ENCODE peak calls at places on chromosomes 4 and X, in four cellular contexts. R is K562, Y is GM12878, F is HepG2. D is an unnamed sample.

GRCh38 chr4:121139533-121140222 is 24.4 kb downstream of the TNIP3 start:
- DNase-seq in R (no peak), Y (peak), F (no peak), D (no peak)

GRCh38 chrX:118652717-118653116 is 74.7 kb upstream of the IL13RA1 start:
- DNase-seq in R (no peak), Y (no peak), F (no peak), D (no peak)

GRCh38 chr4:6502747-6503465 is 30.5 kb upstream of the PPP2R2C start:
- DNase-seq in R (no peak), Y (no peak), F (no peak), D (no peak)

GRCh38 chrX:49176421-49177326 is 5.0 kb downstream of the PLP2 start:
- DNase-seq in R (peak), Y (no peak), F (no peak), D (peak)

GRCh38 chrX:154352466-154352865 is 22.0 kb downstream of the FLNA start:
- DNase-seq in R (no peak), Y (no peak), F (no peak), D (no peak)

GRCh38 chr4:138241281-138242075 is 671 bp downstream of the SLC7A11 start:
- DNase-seq in R (peak), Y (no peak), F (no peak), D (peak)

GRCh38 chr4:16745009-16745408 is 153.4 kb downstream of the LDB2 start:
- DNase-seq in R (no peak), Y (no peak), F (no peak), D (no peak)

GRCh38 chr4:17038510-17039176 is 140.2 kb upstream of the LDB2 start:
- DNase-seq in R (no peak), Y (no peak), F (no peak), D (no peak)

DNA sequence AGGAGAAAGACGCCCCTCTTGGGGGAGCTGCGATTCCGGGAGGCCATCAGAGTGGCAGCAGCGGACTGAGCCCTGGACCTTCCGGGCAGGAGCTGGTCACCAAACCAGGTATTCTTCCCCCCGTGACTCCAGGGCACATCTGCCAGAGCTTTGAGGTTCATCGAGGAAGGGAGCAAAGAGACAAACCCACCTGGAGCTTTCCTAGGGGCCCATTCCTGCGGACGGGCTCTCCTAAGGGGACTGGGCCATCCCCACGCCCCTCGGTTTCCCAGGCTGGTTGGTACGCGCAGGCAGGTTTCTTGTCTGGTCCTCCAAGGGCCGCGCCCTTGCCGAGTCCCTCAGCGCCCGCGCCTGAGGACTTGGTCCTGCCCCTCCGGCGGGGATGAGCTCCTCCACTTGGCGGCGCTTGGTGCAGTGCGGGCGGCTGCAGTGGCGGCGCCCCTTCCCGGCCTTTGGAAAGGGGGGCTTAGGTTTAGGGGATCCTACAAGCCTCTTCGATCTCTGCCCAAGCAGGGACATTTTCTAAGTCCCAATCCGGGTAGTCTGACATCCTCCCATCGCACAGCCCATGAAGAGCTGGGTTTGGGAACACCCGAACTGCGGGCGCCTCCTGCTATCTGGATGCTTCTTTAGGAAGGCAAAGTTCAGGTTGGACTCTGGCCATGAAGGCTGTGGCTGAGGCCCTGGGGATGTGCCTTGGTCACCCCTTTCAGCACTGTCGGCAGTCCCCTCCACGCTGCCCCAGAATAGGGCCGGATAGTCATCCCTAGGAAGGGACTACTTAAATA is 543 bp downstream of the STBD1 start:
- DNase-seq in R (no peak), Y (no peak), F (peak), D (peak)
- TF ChIP-seq REST in R (no peak), Y (no peak), F (no peak), D (no peak)

DNA sequence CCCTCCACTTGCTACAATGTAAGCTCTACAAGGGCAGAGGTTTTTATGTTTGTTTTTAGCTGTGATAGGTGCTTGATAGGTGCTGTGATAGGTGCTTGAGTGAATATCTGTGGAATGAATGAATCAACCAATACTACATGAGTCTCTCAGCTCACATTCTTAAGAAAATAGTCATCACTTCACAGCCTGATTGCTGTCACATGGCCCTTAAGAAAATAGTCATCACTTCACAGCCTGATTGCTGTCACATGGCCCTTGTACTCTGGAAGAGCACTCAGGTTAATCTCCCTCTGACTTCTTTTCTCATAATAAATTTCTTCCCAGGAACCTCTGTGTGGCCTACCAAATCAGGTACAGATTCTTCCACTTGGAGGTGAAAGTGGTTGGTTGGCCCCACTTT is 335.2 kb downstream of the TENM3 start:
- DNase-seq in R (no peak), Y (no peak), F (no peak), D (no peak)
- TF ChIP-seq RAD21 in R (no peak), Y (no peak), F (no peak), D (no peak)

GRCh38 chrX:147957291-147957690 is 23.8 kb upstream of the FMR1NB start:
- DNase-seq in R (no peak), Y (no peak), F (no peak), D (no peak)

GRCh38 chrX:147962476-147962875 is 18.7 kb upstream of the FMR1NB start:
- DNase-seq in R (no peak), Y (no peak), F (no peak), D (no peak)

GRCh38 chrX:147953976-147954375 is 27.2 kb upstream of the FMR1NB start:
- DNase-seq in R (no peak), Y (no peak), F (no peak), D (no peak)

DNA sequence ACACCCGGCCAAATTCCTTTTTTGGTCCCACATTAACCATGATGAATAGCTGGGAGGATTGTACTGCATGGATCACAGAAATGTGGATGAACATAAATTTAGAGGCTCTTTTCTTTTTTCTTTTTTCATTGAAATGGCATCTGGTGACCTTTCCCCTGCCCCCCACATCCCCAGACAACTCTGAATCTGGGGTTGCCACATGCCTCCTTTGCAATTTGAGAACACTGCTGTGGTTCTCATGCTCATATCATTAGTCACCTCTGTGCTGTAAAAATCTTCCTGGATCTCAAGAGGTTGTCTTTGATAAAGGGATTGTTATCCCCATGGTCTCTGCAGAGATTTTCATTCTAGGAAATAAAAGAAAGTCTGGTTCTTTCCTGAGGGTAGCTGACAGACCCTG is 22.8 kb upstream of the FMR1NB start:
- DNase-seq in R (no peak), Y (no peak), F (no peak), D (no peak)
- TF ChIP-seq POLR2AphosphoS2 in R (no peak), Y (no peak), F (no peak), D (no peak)

GRCh38 chr4:158801066-158801465 is 32.2 kb downstream of the FNIP2 start:
- DNase-seq in R (no peak), Y (no peak), F (no peak), D (no peak)
- TF ChIP-seq REST in R (no peak), Y (no peak), F (no peak), D (no peak)

GRCh38 chrX:68193234-68193633 is 240.1 kb downstream of the OPHN1 start:
- DNase-seq in R (no peak), Y (no peak), F (no peak), D (no peak)
- TF ChIP-seq RAD21 in R (no peak), Y (no peak), F (no peak), D (no peak)

DNA sequence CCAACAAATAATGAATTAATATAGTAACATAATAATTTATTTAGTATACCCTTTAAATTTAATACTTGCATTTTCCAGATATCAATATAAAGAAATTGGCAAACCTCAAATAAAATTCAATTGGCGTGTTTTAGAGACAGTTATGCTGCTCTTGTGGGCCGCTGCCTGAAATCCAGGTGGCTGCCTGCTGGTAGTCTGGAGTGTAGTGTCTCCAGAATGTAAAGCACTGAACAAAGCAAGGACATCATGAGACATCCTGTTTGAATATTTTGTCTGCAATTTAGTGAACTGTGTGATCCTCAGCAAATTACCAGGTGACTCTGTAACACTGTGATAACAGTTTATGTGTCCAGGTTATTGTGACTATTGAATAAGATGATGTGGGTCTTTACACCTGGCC is 29.9 kb downstream of the ZFP42 start:
- DNase-seq in R (no peak), Y (no peak), F (no peak), D (no peak)
- TF ChIP-seq POLR2AphosphoS2 in R (no peak), Y (no peak), F (no peak), D (no peak)

GRCh38 chr4:139557506-139558110 is 1.6 kb upstream of the SETD7 start:
- DNase-seq in R (no peak), Y (no peak), F (no peak), D (no peak)
- TF ChIP-seq REST in R (no peak), Y (no peak), F (no peak), D (no peak)